ENCODE peak calls at places on chromosomes 12 and 14, in nine cellular contexts. W is neural progenitor cell, C is foreskin fibroblast, F is tibial nerve, M is WERI-Rb-1, A is HFFc6, K is body of pancreas, P is IMR-90, Y is heart left ventricle. G is an unnamed sample.

GRCh38 chr14:64636208-64636979 is 67.8 kb upstream of the PLEKHG3 start:
- DNase-seq in W (peak), C (peak), F (peak), M (peak), A (peak), K (peak), P (peak), Y (peak), G (peak)

GRCh38 chr12:87518508-87518907 is 510.7 kb downstream of the C12orf50 start:
- DNase-seq in W (no peak), C (no peak), F (no peak), M (no peak), A (no peak), K (no peak), P (no peak), Y (no peak), G (no peak)

GRCh38 chr12:113021500-113021899 is 35.0 kb upstream of the DTX1 start:
- DNase-seq in W (no peak), C (no peak), F (no peak), M (no peak), A (no peak), K (no peak), P (no peak), Y (no peak), G (no peak)

GRCh38 chr12:52689239-52689638 is 9.0 kb upstream of the KRT1 start:
- DNase-seq in W (no peak), C (no peak), F (no peak), M (no peak), A (no peak), K (no peak), P (no peak), Y (no peak), G (no peak)

GRCh38 chr14:104368751-104369100 is 210.8 kb upstream of the C14orf180 start:
- DNase-seq in W (no peak), C (no peak), F (no peak), M (no peak), A (no peak), K (no peak), P (no peak), Y (peak), G (no peak)

GRCh38 chr12:76554411-76555225 is 5.0 kb downstream of the OSBPL8 start:
- DNase-seq in W (no peak), C (no peak), F (no peak), M (no peak), A (no peak), K (no peak), P (no peak), Y (no peak), G (no peak)

GRCh38 chr12:3881208-3881980 is 8.2 kb upstream of the PARP11 start:
- DNase-seq in W (peak), C (no peak), F (no peak), M (no peak), A (no peak), K (no peak), P (no peak), Y (no peak), G (no peak)

GRCh38 chr14:25049559-25050493 is at the start of gene STXBP6:
- DNase-seq in W (peak), C (peak), F (peak), M (peak), A (peak), K (peak), P (peak), Y (peak), G (no peak)

GRCh38 chr12:114662512-114663177 is 21.3 kb downstream of the TBX3 start:
- DNase-seq in W (peak), C (peak), F (peak), M (peak), A (peak), K (peak), P (peak), Y (peak), G (peak)

GRCh38 chr12:121649403-121649802 is 20.1 kb downstream of the MORN3 start:
- DNase-seq in W (no peak), C (no peak), F (no peak), M (no peak), A (no peak), K (no peak), P (no peak), Y (no peak), G (no peak)

GRCh38 chr14:59739794-59740193 is 130.8 kb downstream of the RTN1 start:
- DNase-seq in W (no peak), C (no peak), F (peak), M (no peak), A (no peak), K (no peak), P (no peak), Y (peak), G (no peak)

GRCh38 chr12:62162214-62162613 is 98.0 kb upstream of the USP15 start:
- DNase-seq in W (no peak), C (no peak), F (no peak), M (no peak), A (no peak), K (no peak), P (no peak), Y (no peak), G (no peak)

GRCh38 chr14:95265106-95266094 is 54.3 kb downstream of the CLMN start:
- DNase-seq in W (no peak), C (peak), F (no peak), M (peak), A (peak), K (peak), P (peak), Y (no peak), G (peak)

GRCh38 chr14:50364792-50365191 is 31.9 kb downstream of the CDKL1 start:
- DNase-seq in W (no peak), C (no peak), F (no peak), M (no peak), A (no peak), K (no peak), P (no peak), Y (no peak), G (no peak)

GRCh38 chr12:24278832-24279231 is 329.4 kb upstream of the SOX5 start:
- DNase-seq in W (no peak), C (no peak), F (no peak), M (no peak), A (no peak), K (no peak), P (no peak), Y (no peak), G (no peak)

GRCh38 chr12:46554461-46554860 is 181.9 kb upstream of the SLC38A2 start:
- DNase-seq in W (no peak), C (no peak), F (no peak), M (no peak), A (no peak), K (no peak), P (no peak), Y (no peak), G (no peak)

GRCh38 chr14:89615421-89615820 is 198.4 kb upstream of the FOXN3 start:
- DNase-seq in W (no peak), C (no peak), F (no peak), M (no peak), A (no peak), K (no peak), P (no peak), Y (no peak), G (no peak)

GRCh38 chr14:50321009-50321660 is 9.0 kb downstream of the DMAC2L start:
- DNase-seq in W (peak), C (peak), F (peak), M (peak), A (peak), K (peak), P (peak), Y (no peak), G (peak)

GRCh38 chr12:6849976-6850560 is 1.0 kb downstream of the CDCA3 start:
- DNase-seq in W (no peak), C (no peak), F (no peak), M (no peak), A (no peak), K (no peak), P (no peak), Y (no peak), G (no peak)

GRCh38 chr14:25150934-25151790 is 101.2 kb upstream of the STXBP6 start:
- DNase-seq in W (peak), C (peak), F (no peak), M (no peak), A (peak), K (no peak), P (peak), Y (no peak), G (no peak)

GRCh38 chr12:121537814-121538698 is 42.8 kb downstream of the KDM2B start:
- DNase-seq in W (peak), C (no peak), F (no peak), M (no peak), A (no peak), K (no peak), P (no peak), Y (peak), G (no peak)

GRCh38 chr12:51349026-51349425 is 2.5 kb upstream of the CELA1 start:
- DNase-seq in W (no peak), C (peak), F (no peak), M (no peak), A (peak), K (no peak), P (peak), Y (no peak), G (no peak)

GRCh38 chr12:39329015-39329414 is 113.9 kb downstream of the KIF21A start:
- DNase-seq in W (no peak), C (peak), F (no peak), M (no peak), A (no peak), K (no peak), P (no peak), Y (no peak), G (no peak)

GRCh38 chr14:85799668-85800067 is 269.7 kb downstream of the FLRT2 start:
- DNase-seq in W (no peak), C (no peak), F (no peak), M (no peak), A (no peak), K (no peak), P (no peak), Y (no peak), G (no peak)

GRCh38 chr12:123388218-123388947 is 4.5 kb downstream of the KMT5A start:
- DNase-seq in W (peak), C (peak), F (peak), M (peak), A (peak), K (peak), P (peak), Y (peak), G (peak)

GRCh38 chr12:20272801-20273200 is 95.5 kb upstream of the PDE3A start:
- DNase-seq in W (no peak), C (no peak), F (no peak), M (no peak), A (no peak), K (no peak), P (no peak), Y (no peak), G (no peak)

GRCh38 chr14:87952307-87953094 is 40.5 kb downstream of the GALC start:
- DNase-seq in W (no peak), C (no peak), F (no peak), M (no peak), A (no peak), K (no peak), P (no peak), Y (no peak), G (no peak)

GRCh38 chr12:70265132-70265531 is 21.9 kb downstream of the CNOT2 start:
- DNase-seq in W (no peak), C (no peak), F (no peak), M (no peak), A (no peak), K (no peak), P (no peak), Y (no peak), G (no peak)

GRCh38 chr12:67358686-67359374 is 89.7 kb downstream of the CAND1 start:
- DNase-seq in W (no peak), C (peak), F (no peak), M (no peak), A (peak), K (no peak), P (peak), Y (peak), G (no peak)

GRCh38 chr14:102824832-102825231 is 47.6 kb downstream of the TRAF3 start:
- DNase-seq in W (no peak), C (peak), F (no peak), M (no peak), A (peak), K (no peak), P (peak), Y (peak), G (no peak)

GRCh38 chr12:69497308-69498026 is 27.3 kb downstream of the FRS2 start:
- DNase-seq in W (no peak), C (no peak), F (no peak), M (no peak), A (no peak), K (no peak), P (peak), Y (no peak), G (no peak)

GRCh38 chr12:27525373-27525772 is 1.4 kb downstream of the PPFIBP1 start:
- DNase-seq in W (peak), C (peak), F (peak), M (no peak), A (peak), K (no peak), P (peak), Y (no peak), G (no peak)

GRCh38 chr14:68195126-68195525 is 375.5 kb downstream of the RAD51B start:
- DNase-seq in W (no peak), C (no peak), F (no peak), M (no peak), A (no peak), K (no peak), P (no peak), Y (no peak), G (no peak)

GRCh38 chr12:42180990-42181611 is 36.4 kb upstream of the GXYLT1 start:
- DNase-seq in W (no peak), C (peak), F (no peak), M (no peak), A (no peak), K (no peak), P (peak), Y (no peak), G (no peak)

GRCh38 chr14:69231486-69231885 is 28.5 kb upstream of the GALNT16 start:
- DNase-seq in W (no peak), C (no peak), F (no peak), M (no peak), A (no peak), K (no peak), P (no peak), Y (no peak), G (no peak)
- TF ChIP-seq CTCF in W (no peak), C (no peak), F (no peak), M (no peak), A (no peak), K (no peak), P (no peak), Y (no peak), G (no peak)

GRCh38 chr12:32922546-32923297 is 26.1 kb upstream of the PKP2 start:
- DNase-seq in W (no peak), C (no peak), F (no peak), M (no peak), A (no peak), K (no peak), P (no peak), Y (no peak), G (no peak)
- TF ChIP-seq CTCF in W (no peak), C (no peak), F (no peak), M (no peak), A (no peak), K (no peak), P (no peak), Y (no peak), G (no peak)

GRCh38 chr14:33696165-33696564 is 254.7 kb downstream of the EGLN3 start:
- DNase-seq in W (no peak), C (no peak), F (no peak), M (no peak), A (no peak), K (no peak), P (no peak), Y (no peak), G (no peak)

GRCh38 chr14:33702293-33702692 is 248.6 kb downstream of the EGLN3 start:
- DNase-seq in W (no peak), C (no peak), F (no peak), M (no peak), A (no peak), K (no peak), P (no peak), Y (no peak), G (no peak)

GRCh38 chr14:33704486-33704885 is 246.4 kb downstream of the EGLN3 start:
- DNase-seq in W (no peak), C (no peak), F (no peak), M (no peak), A (no peak), K (no peak), P (no peak), Y (no peak), G (no peak)

GRCh38 chr14:33699300-33699699 is 251.6 kb downstream of the EGLN3 start:
- DNase-seq in W (no peak), C (no peak), F (no peak), M (no peak), A (no peak), K (no peak), P (no peak), Y (no peak), G (no peak)

DNA sequence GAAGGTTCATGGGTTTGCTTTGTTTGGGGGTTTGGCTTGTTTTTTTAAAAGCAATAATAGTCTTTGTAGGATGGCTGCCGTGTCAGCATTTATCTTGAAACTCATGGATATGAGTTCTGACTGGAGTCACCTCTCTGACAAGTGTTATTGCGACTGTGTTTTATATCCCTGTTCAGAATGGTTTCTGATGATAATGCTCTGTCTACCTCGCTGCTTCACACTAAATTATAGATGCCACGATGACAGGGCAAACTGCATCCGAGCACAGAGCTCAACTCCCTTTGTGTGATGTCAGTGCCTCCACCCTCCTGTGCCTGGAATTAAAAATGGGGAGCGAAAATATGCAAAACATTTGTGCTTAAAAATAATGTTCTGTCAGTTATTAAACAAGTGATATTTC is 250.8 kb downstream of the EGLN3 start:
- DNase-seq in W (no peak), C (no peak), F (no peak), M (no peak), A (no peak), K (no peak), P (no peak), Y (no peak), G (no peak)
- TF ChIP-seq CTCF in W (no peak), C (no peak), F (no peak), M (no peak), A (no peak), K (no peak), P (no peak), Y (no peak), G (no peak)

GRCh38 chr14:21846227-21846885 is 172.7 kb upstream of the OR4E1 start:
- DNase-seq in W (peak), C (no peak), F (peak), M (peak), A (no peak), K (peak), P (peak), Y (no peak), G (no peak)
- TF ChIP-seq CTCF in W (peak), C (peak), F (peak), M (peak), A (peak), K (peak), P (peak), Y (peak), G (peak)

GRCh38 chr14:93975791-93976476 is 436 bp downstream of the ASB2 start:
- DNase-seq in W (no peak), C (no peak), F (no peak), M (no peak), A (no peak), K (no peak), P (no peak), Y (no peak), G (no peak)
- TF ChIP-seq CTCF in W (no peak), C (no peak), F (no peak), M (no peak), A (no peak), K (no peak), P (no peak), Y (no peak), G (no peak)

G was measured in CD14-positive monocyte.